ENCODE peak calls at places on chromosomes 12 and 14, in four cellular contexts. One of them, this sample, is unnamed.

GRCh38 chr14:89221109-89221508 is 195.9 kb downstream of the FOXN3 start:
- DNase-seq in Peyer's patch: no peak
- DNase-seq in HepG2: no peak
- DNase-seq in body of pancreas: no peak
- DNase-seq in this sample: no peak

GRCh38 chr12:9674226-9674590 is 4.7 kb downstream of the CLEC2D start:
- DNase-seq in Peyer's patch: peak
- DNase-seq in HepG2: no peak
- DNase-seq in body of pancreas: peak
- DNase-seq in this sample: no peak

GRCh38 chr12:89451876-89452275 is 72.7 kb downstream of the GALNT4 start:
- DNase-seq in Peyer's patch: no peak
- DNase-seq in HepG2: no peak
- DNase-seq in body of pancreas: peak
- DNase-seq in this sample: no peak

GRCh38 chr12:24996820-24997219 is 47.9 kb upstream of the BCAT1 start:
- DNase-seq in Peyer's patch: no peak
- DNase-seq in HepG2: no peak
- DNase-seq in body of pancreas: no peak
- DNase-seq in this sample: no peak

GRCh38 chr12:10331642-10332239 is 24.1 kb downstream of the KLRD1 start:
- DNase-seq in Peyer's patch: no peak
- DNase-seq in HepG2: peak
- DNase-seq in body of pancreas: no peak
- DNase-seq in this sample: peak

GRCh38 chr12:42140901-42141300 is 3.8 kb downstream of the GXYLT1 start:
- DNase-seq in Peyer's patch: no peak
- DNase-seq in HepG2: peak
- DNase-seq in body of pancreas: no peak
- DNase-seq in this sample: no peak

GRCh38 chr14:99260652-99261551 is 11.1 kb downstream of the BCL11B start:
- DNase-seq in Peyer's patch: no peak
- DNase-seq in HepG2: no peak
- DNase-seq in body of pancreas: no peak
- DNase-seq in this sample: no peak

GRCh38 chr14:42110167-42110566 is 503.5 kb downstream of the LRFN5 start:
- DNase-seq in Peyer's patch: no peak
- DNase-seq in HepG2: peak
- DNase-seq in body of pancreas: no peak
- DNase-seq in this sample: no peak

GRCh38 chr12:9711664-9712063 is 21.2 kb downstream of the CLECL1 start:
- DNase-seq in Peyer's patch: no peak
- DNase-seq in HepG2: no peak
- DNase-seq in body of pancreas: no peak
- DNase-seq in this sample: no peak

GRCh38 chr14:51342226-51342625 is 102.2 kb downstream of the TMX1 start:
- DNase-seq in Peyer's patch: no peak
- DNase-seq in HepG2: peak
- DNase-seq in body of pancreas: no peak
- DNase-seq in this sample: no peak

GRCh38 chr12:9651265-9651729 is 18.2 kb upstream of the CLEC2D start:
- DNase-seq in Peyer's patch: no peak
- DNase-seq in HepG2: no peak
- DNase-seq in body of pancreas: no peak
- DNase-seq in this sample: peak

GRCh38 chr14:61747342-61747741 is 14.9 kb upstream of the SNAPC1 start:
- DNase-seq in Peyer's patch: no peak
- DNase-seq in HepG2: no peak
- DNase-seq in body of pancreas: no peak
- DNase-seq in this sample: no peak

GRCh38 chr14:61744239-61744638 is 18.0 kb upstream of the SNAPC1 start:
- DNase-seq in Peyer's patch: no peak
- DNase-seq in HepG2: no peak
- DNase-seq in body of pancreas: no peak
- DNase-seq in this sample: no peak

GRCh38 chr14:61739133-61739532 is 23.1 kb upstream of the SNAPC1 start:
- DNase-seq in Peyer's patch: no peak
- DNase-seq in HepG2: no peak
- DNase-seq in body of pancreas: no peak
- DNase-seq in this sample: no peak

GRCh38 chr14:61737913-61738312 is 24.3 kb upstream of the SNAPC1 start:
- DNase-seq in Peyer's patch: no peak
- DNase-seq in HepG2: no peak
- DNase-seq in body of pancreas: no peak
- DNase-seq in this sample: no peak

GRCh38 chr14:61742383-61742782 is 19.8 kb upstream of the SNAPC1 start:
- DNase-seq in Peyer's patch: no peak
- DNase-seq in HepG2: no peak
- DNase-seq in body of pancreas: no peak
- DNase-seq in this sample: no peak
- TF ChIP-seq POLR2A in Peyer's patch: no peak
- TF ChIP-seq POLR2A in HepG2: no peak
- TF ChIP-seq POLR2A in body of pancreas: no peak
- TF ChIP-seq POLR2A in this sample: no peak

GRCh38 chr12:68814490-68815231 is 6.7 kb downstream of the MDM2 start:
- DNase-seq in Peyer's patch: no peak
- DNase-seq in HepG2: no peak
- DNase-seq in body of pancreas: no peak
- DNase-seq in this sample: no peak
- TF ChIP-seq POLR2A in Peyer's patch: no peak
- TF ChIP-seq POLR2A in HepG2: no peak
- TF ChIP-seq POLR2A in body of pancreas: no peak
- TF ChIP-seq POLR2A in this sample: no peak

GRCh38 chr14:69005432-69006148 is 26.5 kb upstream of the ACTN1 start:
- DNase-seq in Peyer's patch: no peak
- DNase-seq in HepG2: peak
- DNase-seq in body of pancreas: peak
- DNase-seq in this sample: no peak
- TF ChIP-seq POLR2A in Peyer's patch: no peak
- TF ChIP-seq POLR2A in HepG2: no peak
- TF ChIP-seq POLR2A in body of pancreas: no peak
- TF ChIP-seq POLR2A in this sample: no peak

DNA sequence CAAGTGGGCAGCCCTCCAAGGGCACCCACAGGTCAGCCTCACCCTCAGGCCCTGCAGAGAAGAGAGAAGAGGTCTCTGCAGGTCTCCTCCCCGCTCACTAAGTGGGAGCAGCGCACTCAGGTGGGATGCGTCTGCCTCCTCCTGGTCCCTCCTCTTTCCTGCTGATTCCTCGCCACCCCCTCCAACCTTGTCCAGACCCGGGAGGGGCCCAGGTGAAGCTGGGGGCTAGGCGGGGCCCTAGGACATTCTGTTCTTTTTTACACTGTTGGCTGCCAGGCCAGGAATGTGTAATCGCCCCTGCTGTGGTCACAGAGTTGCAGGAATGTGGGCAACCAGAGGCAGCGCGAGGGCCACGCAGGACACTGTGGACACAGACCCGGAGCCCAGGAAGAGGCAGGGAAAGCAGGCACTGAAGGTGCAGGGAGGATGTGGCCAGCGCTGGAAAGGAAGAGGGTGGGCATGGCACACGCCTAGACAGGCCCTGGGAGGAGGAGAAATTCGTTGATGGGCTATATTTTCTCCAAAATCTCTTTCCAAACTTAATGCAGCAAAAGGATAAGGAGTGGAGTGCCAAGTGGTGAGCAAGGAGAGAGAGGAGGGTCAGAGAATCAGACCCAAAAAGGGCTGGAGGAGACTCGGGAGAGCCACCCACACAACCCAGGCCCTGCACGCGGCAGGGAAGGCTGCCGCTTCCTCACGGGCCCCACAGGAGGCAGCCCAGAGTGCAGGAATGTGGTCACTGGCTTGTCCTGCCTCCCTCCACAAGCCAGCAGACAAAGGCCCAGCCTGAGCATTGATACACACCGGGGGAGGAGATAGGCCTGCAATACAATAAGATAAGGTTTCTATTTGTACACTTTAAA is 947 bp upstream of the SCNN1A start:
- DNase-seq in Peyer's patch: peak
- DNase-seq in HepG2: peak
- DNase-seq in body of pancreas: peak
- DNase-seq in this sample: no peak
- TF ChIP-seq POLR2A in Peyer's patch: no peak
- TF ChIP-seq POLR2A in HepG2: no peak
- TF ChIP-seq POLR2A in body of pancreas: peak
- TF ChIP-seq POLR2A in this sample: no peak

DNA sequence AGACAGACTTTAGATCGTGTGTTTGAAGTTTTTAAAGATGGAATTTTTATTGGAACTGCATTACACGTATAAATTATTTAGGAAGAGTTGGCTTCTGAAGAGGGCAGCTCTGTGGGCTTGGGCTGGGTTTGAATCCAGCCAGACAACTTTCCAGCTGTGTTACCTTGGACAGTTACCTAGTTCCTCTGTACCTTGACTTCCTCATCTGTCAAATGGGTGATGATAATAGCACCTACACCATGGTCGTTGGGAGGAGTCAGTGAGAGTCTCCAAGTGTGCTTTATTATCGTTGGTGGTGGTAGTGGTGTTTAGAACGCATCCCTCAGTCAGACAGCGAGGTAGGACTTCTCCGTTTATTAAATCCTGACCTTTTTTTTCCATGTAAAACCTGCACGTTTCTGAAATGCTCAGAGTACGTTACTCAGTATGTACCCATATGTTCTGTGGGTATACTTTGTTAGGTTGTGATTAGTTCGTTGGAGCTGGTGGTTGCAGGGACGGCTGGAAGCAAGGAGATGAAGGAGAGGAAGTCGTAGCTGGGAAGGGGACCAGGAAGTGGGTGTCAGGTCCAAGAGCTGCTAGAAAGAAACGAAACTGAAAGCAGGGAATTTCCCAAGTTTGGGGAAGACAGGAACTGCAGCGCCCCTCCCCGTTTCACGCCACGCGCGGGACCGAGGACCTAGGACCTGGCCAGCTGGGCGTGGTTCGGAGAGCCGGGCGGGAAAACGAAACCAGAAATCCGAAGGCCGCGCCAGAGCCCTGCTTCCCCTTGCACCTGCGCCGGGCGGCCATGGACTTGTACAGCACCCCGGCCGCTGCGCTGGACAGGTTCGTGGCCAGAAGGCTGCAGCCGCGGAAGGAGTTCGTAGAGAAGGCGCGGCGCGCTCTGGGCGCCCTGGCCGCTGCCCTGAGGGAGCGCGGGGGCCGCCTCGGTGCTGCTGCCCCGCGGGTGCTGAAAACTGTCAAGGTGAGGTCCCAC is at the start of gene OAS3:
- DNase-seq in Peyer's patch: peak
- DNase-seq in HepG2: peak
- DNase-seq in body of pancreas: peak
- DNase-seq in this sample: peak
- TF ChIP-seq POLR2A in Peyer's patch: peak
- TF ChIP-seq POLR2A in HepG2: peak
- TF ChIP-seq POLR2A in body of pancreas: no peak
- TF ChIP-seq POLR2A in this sample: no peak

GRCh38 chr14:102594514-102595175 is 2.2 kb downstream of the RCOR1 start:
- DNase-seq in Peyer's patch: peak
- DNase-seq in HepG2: peak
- DNase-seq in body of pancreas: peak
- DNase-seq in this sample: peak
- TF ChIP-seq POLR2A in Peyer's patch: no peak
- TF ChIP-seq POLR2A in HepG2: no peak
- TF ChIP-seq POLR2A in body of pancreas: no peak
- TF ChIP-seq POLR2A in this sample: no peak

GRCh38 chr12:57110189-57111045 is 745 bp downstream of the STAT6 start:
- DNase-seq in Peyer's patch: peak
- DNase-seq in HepG2: peak
- DNase-seq in body of pancreas: peak
- DNase-seq in this sample: peak

GRCh38 chr12:57107456-57107855 is 3.7 kb downstream of the STAT6 start:
- DNase-seq in Peyer's patch: no peak
- DNase-seq in HepG2: no peak
- DNase-seq in body of pancreas: no peak
- DNase-seq in this sample: no peak

GRCh38 chr12:57112492-57113294 is 1.5 kb upstream of the STAT6 start:
- DNase-seq in Peyer's patch: no peak
- DNase-seq in HepG2: no peak
- DNase-seq in body of pancreas: no peak
- DNase-seq in this sample: no peak

GRCh38 chr12:57109207-57110160 is 1.7 kb downstream of the STAT6 start:
- DNase-seq in Peyer's patch: no peak
- DNase-seq in HepG2: no peak
- DNase-seq in body of pancreas: no peak
- DNase-seq in this sample: no peak

GRCh38 chr12:57111046-57111698 is at the start of gene STAT6:
- DNase-seq in Peyer's patch: peak
- DNase-seq in HepG2: peak
- DNase-seq in body of pancreas: peak
- DNase-seq in this sample: peak
- TF ChIP-seq POLR2A in Peyer's patch: peak
- TF ChIP-seq POLR2A in HepG2: peak
- TF ChIP-seq POLR2A in body of pancreas: peak
- TF ChIP-seq POLR2A in this sample: no peak

GRCh38 chr12:109994262-109995175 is 1.6 kb downstream of the GIT2 start:
- DNase-seq in Peyer's patch: no peak
- DNase-seq in HepG2: no peak
- DNase-seq in body of pancreas: no peak
- DNase-seq in this sample: no peak

GRCh38 chr12:109996483-109996853 is 300 bp upstream of the GIT2 start:
- DNase-seq in Peyer's patch: no peak
- DNase-seq in HepG2: no peak
- DNase-seq in body of pancreas: no peak
- DNase-seq in this sample: no peak

GRCh38 chr12:109995366-109995702 is 834 bp downstream of the GIT2 start:
- DNase-seq in Peyer's patch: no peak
- DNase-seq in HepG2: no peak
- DNase-seq in body of pancreas: no peak
- DNase-seq in this sample: no peak

GRCh38 chr12:109997393-109997792 is 1.2 kb upstream of the GIT2 start:
- DNase-seq in Peyer's patch: no peak
- DNase-seq in HepG2: no peak
- DNase-seq in body of pancreas: no peak
- DNase-seq in this sample: no peak

DNA sequence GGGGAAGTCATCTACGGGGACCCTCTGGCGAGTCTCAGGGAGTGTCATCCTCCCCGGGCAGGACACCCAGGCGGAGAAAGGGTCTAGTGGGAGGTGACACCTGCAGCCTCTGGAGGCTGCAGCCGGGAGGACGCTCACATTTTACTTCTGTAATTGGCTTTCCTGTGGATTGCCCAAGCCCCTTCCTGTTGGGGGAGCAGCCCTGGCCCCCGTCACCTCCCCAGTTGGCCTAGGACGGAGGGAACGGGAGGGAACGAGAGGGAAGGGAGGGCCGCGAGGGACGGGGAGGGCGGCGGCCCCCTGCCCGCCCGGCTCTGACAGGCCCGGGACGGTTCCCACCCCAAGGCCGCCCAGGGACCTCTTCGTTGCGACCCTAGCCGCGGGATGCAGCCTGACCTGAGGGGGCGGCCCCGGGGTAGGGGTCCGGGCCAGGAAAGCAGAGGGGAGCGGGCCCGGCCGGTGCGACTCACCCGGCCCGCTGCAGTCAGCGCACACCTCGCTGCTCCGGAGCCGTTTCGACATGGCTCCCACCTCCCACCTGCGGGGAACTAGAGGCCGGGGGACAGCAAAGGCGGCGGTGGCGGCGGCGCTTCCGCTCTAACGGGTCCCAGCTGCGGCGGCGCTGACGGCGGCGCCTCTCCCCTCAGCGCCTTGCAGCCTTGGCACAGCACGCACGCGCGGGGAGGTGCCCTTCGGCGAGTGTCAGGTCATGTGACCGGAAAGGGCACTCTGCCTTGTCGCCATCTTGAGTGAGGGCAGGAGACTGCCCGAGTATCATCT is at the start of gene GIT2:
- DNase-seq in Peyer's patch: peak
- DNase-seq in HepG2: peak
- DNase-seq in body of pancreas: peak
- DNase-seq in this sample: peak
- TF ChIP-seq POLR2A in Peyer's patch: peak
- TF ChIP-seq POLR2A in HepG2: peak
- TF ChIP-seq POLR2A in body of pancreas: peak
- TF ChIP-seq POLR2A in this sample: peak

GRCh38 chr12:48119078-48119833 is at the start of gene PFKM:
- DNase-seq in Peyer's patch: peak
- DNase-seq in HepG2: no peak
- DNase-seq in body of pancreas: peak
- DNase-seq in this sample: peak
- TF ChIP-seq POLR2A in Peyer's patch: no peak
- TF ChIP-seq POLR2A in HepG2: no peak
- TF ChIP-seq POLR2A in body of pancreas: no peak
- TF ChIP-seq POLR2A in this sample: no peak